ENCODE peak calls at places on chromosome 20, in five cellular contexts. J, T, Z, C and O are unnamed samples.

GRCh38 chr20:10671850-10672578 is 1.8 kb downstream of the JAG1 start:
- DNase-seq in J (peak; percentile 61), T (no peak), Z (no peak), C (no peak), O (peak; percentile 30)

GRCh38 chr20:24764825-24765224 is 184.2 kb upstream of the CST7 start:
- DNase-seq in J (no peak), T (no peak), Z (no peak), C (no peak), O (no peak)

GRCh38 chr20:19858972-19859371 is 100.9 kb downstream of the RIN2 start:
- DNase-seq in J (peak; percentile 60), T (peak; percentile 45), Z (peak; percentile 45), C (no peak), O (peak; percentile 24)

GRCh38 chr20:6519556-6519955 is 247.9 kb upstream of the BMP2 start:
- DNase-seq in J (peak; percentile 92), T (peak; percentile 69), Z (peak; percentile 90), C (peak; percentile 85), O (peak; percentile 75)

GRCh38 chr20:50609438-50609989 is 81.8 kb downstream of the RIPOR3 start:
- DNase-seq in J (no peak), T (no peak), Z (no peak), C (no peak), O (no peak)

GRCh38 chr20:47310729-47311128 is 45.8 kb downstream of the ZMYND8 start:
- DNase-seq in J (no peak), T (no peak), Z (no peak), C (no peak), O (peak; percentile 14)

GRCh38 chr20:20763652-20764051 is 51.2 kb upstream of the RALGAPA2 start:
- DNase-seq in J (no peak), T (no peak), Z (no peak), C (no peak), O (no peak)

GRCh38 chr20:59153832-59154231 is 9.8 kb upstream of the ZNF831 start:
- DNase-seq in J (no peak), T (no peak), Z (no peak), C (no peak), O (no peak)

GRCh38 chr20:51507357-51508036 is 35.0 kb downstream of the NFATC2 start:
- DNase-seq in J (peak; percentile 74), T (no peak), Z (peak; percentile 78), C (no peak), O (no peak)

GRCh38 chr20:46060301-46060881 is 29.4 kb downstream of the NCOA5 start:
- DNase-seq in J (no peak), T (peak; percentile 10), Z (no peak), C (no peak), O (no peak)

GRCh38 chr20:43761396-43762340 is 34.9 kb upstream of the GTSF1L start:
- DNase-seq in J (peak; percentile 39), T (no peak), Z (peak; percentile 28), C (no peak), O (peak; percentile 38)

GRCh38 chr20:198225-198624 is 8.7 kb upstream of the DEFB128 start:
- DNase-seq in J (no peak), T (no peak), Z (no peak), C (no peak), O (no peak)

GRCh38 chr20:25285856-25286798 is 38.2 kb downstream of the PYGB start:
- DNase-seq in J (no peak), T (no peak), Z (no peak), C (no peak), O (no peak)

GRCh38 chr20:60050193-60050960 is 92.2 kb downstream of the CDH26 start:
- DNase-seq in J (no peak), T (no peak), Z (no peak), C (peak; percentile 56), O (peak; percentile 81)

GRCh38 chr20:15637971-15638754 is 935.1 kb downstream of the KIF16B start:
- DNase-seq in J (no peak), T (no peak), Z (no peak), C (no peak), O (no peak)

GRCh38 chr20:9218412-9219001 is 149.6 kb downstream of the PLCB4 start:
- DNase-seq in J (peak; percentile 46), T (peak; percentile 56), Z (peak; percentile 67), C (no peak), O (no peak)

GRCh38 chr20:58652606-58653303 is 1.7 kb downstream of the STX16 start:
- DNase-seq in J (no peak), T (no peak), Z (no peak), C (no peak), O (peak; percentile 20)

GRCh38 chr20:22684763-22685443 is 100.5 kb upstream of the FOXA2 start:
- DNase-seq in J (no peak), T (no peak), Z (no peak), C (no peak), O (peak; percentile 51)

GRCh38 chr20:2102585-2103453 is 1.2 kb downstream of the STK35 start:
- DNase-seq in J (peak; percentile 93), T (peak; percentile 87), Z (peak; percentile 57), C (peak; percentile 85), O (peak; percentile 91)
- TF ChIP-seq CTCF in J (no peak), T (no peak), Z (no peak), C (peak; percentile 2), O (peak; percentile 23)

DNA sequence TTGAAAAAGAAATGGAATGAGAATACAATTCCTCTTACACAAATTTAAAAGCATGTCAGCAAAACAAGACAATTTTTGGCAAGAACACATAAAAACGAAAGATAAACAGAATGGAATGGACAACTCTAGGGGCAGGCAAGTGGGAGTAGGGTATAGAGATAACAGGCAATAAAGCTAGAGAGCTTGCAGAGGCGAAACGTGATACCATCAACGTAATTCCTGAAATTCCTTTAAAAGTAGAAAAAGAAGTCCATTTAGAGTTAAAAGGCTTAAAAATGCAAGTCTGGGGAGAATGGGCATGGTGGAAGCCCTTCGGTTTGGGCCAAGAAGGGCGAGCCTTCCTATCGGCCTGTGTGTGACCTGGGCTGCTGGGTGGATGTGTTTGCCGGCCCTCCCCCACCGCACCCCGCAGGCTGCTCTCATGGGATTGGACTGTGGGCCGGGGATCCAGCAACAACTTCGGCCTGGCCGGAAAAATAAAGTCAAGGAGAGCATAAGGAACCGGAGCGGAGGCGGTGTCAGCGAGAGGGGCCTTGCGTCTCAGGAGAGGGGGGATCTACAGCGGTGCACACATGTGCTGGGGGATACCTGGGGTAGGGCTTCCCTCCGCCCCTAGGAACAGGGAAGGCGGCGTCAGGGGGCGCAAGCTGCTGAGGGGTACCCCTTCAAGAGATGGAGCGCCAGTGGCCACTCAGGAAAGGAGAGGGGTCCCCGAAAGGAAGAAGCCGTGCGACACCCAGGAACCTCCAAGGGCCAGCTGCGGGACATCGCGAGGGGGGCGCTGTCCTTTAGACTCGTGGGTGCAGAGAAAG is 4.1 kb downstream of the TMEM239 start:
- DNase-seq in J (peak; percentile 37), T (peak; percentile 76), Z (peak; percentile 51), C (no peak), O (no peak)
- H3K4me3 ChIP-seq in J (no peak overlapping the region), T (no peak overlapping the region), Z (no peak overlapping the region), C (no peak overlapping the region), O (no peak overlapping the region)

DNA sequence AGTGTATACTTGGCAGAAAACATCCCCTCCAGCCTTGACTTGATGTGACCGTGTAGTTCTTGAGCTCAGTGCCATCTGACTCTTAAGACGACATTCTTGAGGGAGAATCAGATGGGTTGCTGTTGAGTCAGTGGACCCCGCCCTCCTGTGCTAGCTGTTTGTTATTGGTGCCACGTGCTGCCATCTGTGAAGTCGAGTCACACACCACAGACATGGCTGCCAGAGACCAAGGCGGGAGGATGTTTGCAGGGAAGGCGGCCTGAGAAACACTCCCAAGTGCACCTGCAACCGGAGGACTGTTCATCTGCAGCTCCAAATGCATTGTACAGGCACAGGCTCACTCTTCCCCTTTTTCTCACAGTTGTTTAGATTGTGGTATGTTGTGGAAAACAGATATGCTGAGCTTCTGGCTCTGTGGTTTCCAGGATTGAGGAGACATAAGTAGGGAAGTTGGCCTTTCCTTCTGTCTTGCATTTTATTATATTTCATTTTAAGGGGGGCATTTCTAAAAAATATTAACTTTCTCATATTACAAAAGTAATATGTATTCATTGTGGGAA is 345.3 kb upstream of the ZFP64 start:
- DNase-seq in J (no peak), T (no peak), Z (peak; percentile 39), C (no peak), O (no peak)
- TF ChIP-seq CTCF in J (no peak), T (no peak), Z (no peak), C (no peak), O (no peak)

GRCh38 chr20:49561256-49561655 is 6.7 kb downstream of the PTGIS start:
- DNase-seq in J (no peak), T (no peak), Z (no peak), C (no peak), O (no peak)

GRCh38 chr20:49561806-49562205 is 6.1 kb downstream of the PTGIS start:
- DNase-seq in J (no peak), T (no peak), Z (no peak), C (no peak), O (no peak)

GRCh38 chr20:49562341-49563014 is 5.5 kb downstream of the PTGIS start:
- DNase-seq in J (peak; percentile 88), T (peak; percentile 92), Z (peak; percentile 89), C (peak; percentile 61), O (no peak)

GRCh38 chr20:49560646-49561045 is 7.3 kb downstream of the PTGIS start:
- DNase-seq in J (no peak), T (no peak), Z (no peak), C (no peak), O (no peak)

GRCh38 chr20:49563015-49563980 is 4.6 kb downstream of the PTGIS start:
- DNase-seq in J (no peak), T (no peak), Z (no peak), C (no peak), O (no peak)
- H3K4me3 ChIP-seq in J (no peak overlapping the region), T (no peak overlapping the region), Z (no peak overlapping the region), C (no peak overlapping the region), O (no peak overlapping the region)

DNA sequence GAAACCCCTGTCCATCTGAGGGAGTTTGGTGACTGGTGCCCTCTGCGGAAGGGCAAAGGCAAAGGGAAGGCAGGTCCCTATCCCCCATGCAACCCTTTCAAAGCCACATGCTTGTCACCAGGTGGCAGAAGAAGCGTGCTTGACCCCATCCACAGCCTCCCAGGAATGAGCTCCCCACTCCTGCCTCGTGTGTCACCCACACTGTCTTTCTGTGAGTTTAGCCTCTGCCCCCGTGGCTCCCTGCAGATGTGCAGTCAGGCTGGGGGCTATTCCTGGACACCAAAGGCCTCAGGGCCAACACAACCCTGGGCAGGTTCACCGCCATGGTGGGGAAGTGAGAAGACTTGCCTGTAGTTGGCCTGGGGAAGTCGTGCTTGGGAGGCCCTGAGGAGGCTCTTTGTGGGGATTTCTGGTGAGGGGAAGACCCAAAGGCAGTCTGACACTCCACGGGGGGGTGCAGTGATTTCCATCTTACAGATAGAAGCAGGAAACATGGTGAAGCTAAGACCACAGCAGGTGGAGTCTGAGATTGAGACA is 16.6 kb upstream of the PCMTD2 start:
- DNase-seq in J (no peak), T (no peak), Z (no peak), C (no peak), O (no peak)
- TF ChIP-seq CTCF in J (no peak), T (no peak), Z (no peak), C (no peak), O (no peak)